ENCODE peak calls at places on chromosomes 12 and 14, in ten cellular contexts. E, B, W, U, J, T, V, H, Z and G are unnamed samples.

GRCh38 chr12:6632026-6632978 is 3.5 kb downstream of the LPAR5 start:
- DNase-seq in W (no peak), U (no peak), V (no peak), H (no peak), E (peak), J (no peak), T (no peak), Z (no peak), B (no peak), G (no peak)

GRCh38 chr12:98671459-98671858 is 26.4 kb downstream of the APAF1 start:
- DNase-seq in T (no peak), J (no peak), W (no peak), E (no peak), U (peak), H (no peak), B (no peak), Z (no peak), V (no peak), G (no peak)

GRCh38 chr14:79585845-79586244 is 625.5 kb downstream of the DIO2 start:
- DNase-seq in Z (no peak), J (no peak), W (no peak), H (peak), U (no peak), V (no peak), E (no peak), B (no peak), T (no peak), G (no peak)

GRCh38 chr12:109461846-109462766 is 15.0 kb downstream of the KCTD10 start:
- DNase-seq in U (peak), W (peak), E (peak), B (no peak), H (peak), V (no peak), J (peak), Z (peak), T (peak), G (peak)

GRCh38 chr12:58504539-58504938 is 415.8 kb downstream of the LRIG3 start:
- DNase-seq in W (no peak), E (no peak), J (no peak), T (no peak), Z (no peak), U (no peak), H (peak), V (no peak), B (no peak), G (no peak)

GRCh38 chr12:89351489-89352241 is 636 bp downstream of the DUSP6 start:
- DNase-seq in Z (peak), J (no peak), B (no peak), E (no peak), T (peak), W (peak), U (peak), V (peak), H (no peak), G (peak)

GRCh38 chr14:67457782-67458181 is 30.7 kb downstream of the TMEM229B start:
- DNase-seq in H (no peak), Z (no peak), T (no peak), E (peak), V (no peak), U (peak), B (no peak), J (no peak), W (peak), G (peak)

GRCh38 chr14:52325126-52325525 is 11.0 kb downstream of the PTGER2 start:
- DNase-seq in Z (no peak), U (no peak), H (no peak), J (no peak), E (no peak), B (no peak), W (no peak), V (no peak), T (no peak), G (no peak)

GRCh38 chr14:63174760-63175191 is 29.5 kb upstream of the RHOJ start:
- DNase-seq in E (peak), T (no peak), V (no peak), W (peak), Z (no peak), B (no peak), H (peak), J (no peak), U (peak), G (no peak)

GRCh38 chr12:55634186-55634585 is 2.5 kb upstream of the OR10P1 start:
- DNase-seq in W (no peak), H (no peak), E (no peak), Z (no peak), B (no peak), U (no peak), T (no peak), J (no peak), V (no peak), G (no peak)

GRCh38 chr12:81147286-81147919 is 69.5 kb downstream of the ACSS3 start:
- DNase-seq in T (no peak), W (no peak), B (no peak), H (no peak), J (no peak), U (no peak), Z (no peak), E (no peak), V (no peak), G (no peak)

GRCh38 chr12:4274960-4275868 is 1.7 kb downstream of the CCND2 start:
- DNase-seq in T (peak), E (peak), W (no peak), J (no peak), U (peak), V (no peak), H (peak), B (peak), Z (no peak), G (no peak)

GRCh38 chr12:94001691-94002090 is 146.7 kb upstream of the PLXNC1 start:
- DNase-seq in E (no peak), W (no peak), B (no peak), J (no peak), T (no peak), V (no peak), Z (no peak), H (no peak), U (no peak), G (no peak)

GRCh38 chr12:25328082-25328712 is 77.5 kb upstream of the KRAS start:
- DNase-seq in Z (no peak), W (no peak), E (no peak), B (no peak), T (no peak), J (no peak), U (no peak), V (no peak), H (peak), G (no peak)

GRCh38 chr12:92968201-92968813 is 39.2 kb upstream of the EEA1 start:
- DNase-seq in E (no peak), T (no peak), Z (no peak), U (no peak), J (no peak), H (peak), V (no peak), B (no peak), W (no peak), G (no peak)

DNA sequence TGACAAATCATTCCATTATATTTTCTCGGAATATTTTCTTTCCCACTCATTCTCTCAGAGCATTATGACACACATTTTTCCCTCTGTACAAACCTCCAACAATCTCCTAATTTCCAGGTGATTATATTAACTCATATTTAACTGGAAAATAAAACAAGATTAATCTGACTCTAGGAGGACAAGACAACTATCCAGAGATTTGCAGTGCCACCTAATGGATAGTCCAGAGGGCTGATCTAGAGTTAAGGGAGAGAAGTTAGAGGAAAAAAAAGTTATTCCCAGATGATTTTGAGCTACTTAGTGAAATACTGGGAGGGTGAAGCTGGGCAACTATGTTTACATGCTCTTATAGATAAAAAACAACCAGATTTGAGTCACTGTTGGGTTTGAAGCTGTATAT is 161.7 kb downstream of the ALX1 start:
- DNase-seq in E (peak), T (no peak), B (no peak), W (no peak), J (no peak), U (no peak), H (peak), V (no peak), Z (no peak), G (no peak)
- TF ChIP-seq CTCF in E (peak), T (no peak), B (peak), W (no peak), J (no peak), U (peak), H (peak), V (peak), Z (no peak), G (no peak)

DNA sequence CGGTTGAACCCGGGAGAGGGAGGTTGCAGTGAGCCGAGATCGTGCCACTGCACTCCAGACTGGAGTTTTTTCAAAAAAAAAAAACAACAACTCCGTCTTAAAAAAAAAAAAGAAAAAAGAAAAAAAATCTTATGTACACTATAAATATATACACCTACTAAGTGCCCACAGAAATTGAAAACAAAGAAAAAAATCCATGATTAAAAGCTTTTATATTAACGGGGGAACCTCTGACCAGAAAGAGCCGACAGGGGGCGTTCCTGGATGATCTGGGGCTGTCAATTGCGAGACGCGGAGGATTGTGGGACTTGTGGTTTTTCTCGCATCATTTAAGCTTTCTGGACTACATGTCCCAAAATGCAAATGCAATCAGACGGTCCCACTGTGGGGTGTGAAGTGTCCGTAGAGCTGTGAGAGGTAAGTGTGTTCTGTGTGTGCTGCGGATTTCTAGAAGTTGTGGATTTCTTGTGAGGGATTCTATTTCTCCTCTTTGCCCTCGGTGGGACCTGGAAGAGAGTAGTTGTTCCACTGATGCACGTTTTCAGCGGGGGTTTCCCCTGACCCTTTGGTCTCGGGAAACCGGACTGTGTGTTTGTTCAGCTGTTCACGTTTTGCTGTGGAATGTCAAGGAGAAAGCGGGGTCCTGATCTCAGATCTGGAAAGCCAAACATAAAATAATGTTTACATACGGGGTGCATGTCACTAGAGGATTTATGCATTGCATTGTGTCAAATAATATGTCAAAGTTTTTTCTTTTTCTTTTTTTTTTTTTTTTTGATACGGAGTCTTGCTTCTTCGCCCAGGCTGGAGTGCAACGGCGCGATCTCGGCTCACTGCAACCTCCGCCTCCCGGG is at the start of gene SIRT4:
- DNase-seq in H (peak), W (peak), E (peak), J (peak), V (peak), U (peak), Z (peak), T (peak), B (peak), G (peak)
- TF ChIP-seq CTCF in H (peak), W (peak), E (peak), J (peak), V (peak), U (peak), Z (peak), T (peak), B (peak), G (peak)

GRCh38 chr14:99750746-99751450 is 42.3 kb upstream of the EML1 start:
- DNase-seq in B (no peak), T (no peak), W (no peak), U (no peak), Z (no peak), V (no peak), H (no peak), J (no peak), E (no peak), G (no peak)

GRCh38 chr14:99751539-99752485 is 41.4 kb upstream of the EML1 start:
- DNase-seq in Z (no peak), T (no peak), J (no peak), E (no peak), B (no peak), U (no peak), V (no peak), W (no peak), H (peak), G (no peak)

GRCh38 chr14:99748529-99748928 is 44.7 kb upstream of the EML1 start:
- DNase-seq in U (no peak), Z (no peak), J (no peak), H (no peak), W (no peak), E (no peak), V (no peak), T (no peak), B (no peak), G (no peak)

GRCh38 chr14:99749142-99749541 is 44.1 kb upstream of the EML1 start:
- DNase-seq in B (no peak), T (no peak), W (no peak), E (peak), Z (no peak), J (no peak), H (no peak), U (no peak), V (no peak), G (no peak)

GRCh38 chr14:99749763-99750715 is 43.2 kb upstream of the EML1 start:
- DNase-seq in J (no peak), Z (no peak), H (no peak), B (no peak), U (no peak), W (no peak), V (no peak), T (no peak), E (no peak), G (no peak)
- TF ChIP-seq CTCF in J (no peak), Z (no peak), H (no peak), B (no peak), U (no peak), W (no peak), V (no peak), T (no peak), E (no peak), G (no peak)

DNA sequence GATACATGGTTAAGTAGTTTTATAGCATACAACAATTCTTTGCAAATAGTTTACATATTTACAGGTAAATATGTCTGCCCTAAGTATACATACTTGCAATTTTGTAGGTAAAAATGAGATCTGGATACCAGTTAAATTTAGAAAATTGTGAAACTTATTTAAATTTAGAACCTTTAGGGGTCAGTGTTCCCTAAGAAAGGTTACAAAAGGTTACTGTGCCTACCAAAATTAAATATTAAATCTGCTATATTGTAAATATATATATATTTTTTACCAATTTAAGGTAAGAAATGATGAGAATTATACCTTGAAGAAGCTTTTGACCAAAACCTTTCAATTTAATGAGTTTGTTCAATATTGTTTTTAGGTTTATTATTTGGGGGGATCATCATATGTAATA is 54.0 kb downstream of the MIPOL1 start:
- DNase-seq in T (no peak), J (no peak), V (no peak), B (no peak), W (no peak), Z (no peak), U (no peak), H (no peak), E (no peak), G (no peak)
- TF ChIP-seq CTCF in T (no peak), J (no peak), V (peak), B (peak), W (no peak), Z (no peak), U (peak), H (no peak), E (peak), G (peak)

GRCh38 chr12:61996717-61997116 is 263.5 kb upstream of the USP15 start:
- DNase-seq in T (no peak), E (no peak), U (no peak), V (no peak), J (no peak), Z (no peak), B (no peak), W (no peak), H (no peak), G (no peak)

GRCh38 chr12:61991663-61992062 is 268.5 kb upstream of the USP15 start:
- DNase-seq in J (no peak), H (no peak), W (no peak), T (no peak), E (no peak), Z (no peak), V (no peak), U (no peak), B (no peak), G (no peak)

GRCh38 chr12:61993734-61994345 is 266.4 kb upstream of the USP15 start:
- DNase-seq in V (no peak), H (peak), W (no peak), Z (no peak), T (no peak), J (no peak), U (peak), B (no peak), E (peak), G (no peak)
- TF ChIP-seq CTCF in V (peak), H (peak), W (peak), Z (no peak), T (no peak), J (peak), U (peak), B (peak), E (peak), G (peak)

GRCh38 chr12:43281563-43281962 is 270.4 kb downstream of the ADAMTS20 start:
- DNase-seq in B (no peak), H (no peak), T (no peak), J (no peak), U (peak), E (peak), Z (no peak), V (no peak), W (no peak), G (peak)

GRCh38 chr12:43284441-43284840 is 267.6 kb downstream of the ADAMTS20 start:
- DNase-seq in Z (no peak), T (no peak), E (no peak), B (no peak), J (no peak), V (no peak), U (no peak), H (peak), W (no peak), G (no peak)

GRCh38 chr12:43285248-43285647 is 266.8 kb downstream of the ADAMTS20 start:
- DNase-seq in V (no peak), T (no peak), E (no peak), W (no peak), Z (no peak), J (no peak), H (peak), U (no peak), B (no peak), G (no peak)

GRCh38 chr12:43283206-43283605 is 268.8 kb downstream of the ADAMTS20 start:
- DNase-seq in V (no peak), E (no peak), B (no peak), T (no peak), J (no peak), Z (no peak), W (no peak), H (peak), U (no peak), G (no peak)

GRCh38 chr12:43282106-43282505 is 269.9 kb downstream of the ADAMTS20 start:
- DNase-seq in E (no peak), H (peak), W (no peak), Z (no peak), J (no peak), T (no peak), B (no peak), U (peak), V (no peak), G (no peak)
- TF ChIP-seq CTCF in E (peak), H (no peak), W (no peak), Z (peak), J (peak), T (peak), B (peak), U (peak), V (peak), G (no peak)

DNA sequence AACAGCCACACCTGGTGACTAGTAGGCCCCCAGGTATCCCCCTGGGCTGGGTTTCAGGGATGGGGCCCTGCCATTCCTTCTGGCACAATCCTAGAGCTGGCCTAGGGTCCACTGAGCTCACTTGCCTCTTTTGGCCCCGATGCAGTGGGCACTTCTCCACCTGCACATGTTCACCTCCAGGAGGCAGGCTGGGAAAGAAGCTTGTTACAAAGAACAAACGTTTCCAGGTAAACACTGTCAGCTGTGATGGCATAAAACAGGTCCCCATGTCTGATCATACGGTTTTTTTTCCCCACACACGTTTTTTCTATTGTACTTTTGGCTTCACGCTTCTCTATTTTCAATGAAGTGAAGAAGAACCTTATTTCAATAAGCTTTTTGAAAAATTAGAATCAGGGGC is 15.8 kb upstream of the HVCN1 start:
- DNase-seq in J (no peak), Z (no peak), T (no peak), W (peak), U (no peak), V (peak), E (peak), B (no peak), H (no peak), G (no peak)
- TF ChIP-seq CTCF in J (no peak), Z (no peak), T (no peak), W (no peak), U (peak), V (peak), E (peak), B (peak), H (peak), G (no peak)

DNA sequence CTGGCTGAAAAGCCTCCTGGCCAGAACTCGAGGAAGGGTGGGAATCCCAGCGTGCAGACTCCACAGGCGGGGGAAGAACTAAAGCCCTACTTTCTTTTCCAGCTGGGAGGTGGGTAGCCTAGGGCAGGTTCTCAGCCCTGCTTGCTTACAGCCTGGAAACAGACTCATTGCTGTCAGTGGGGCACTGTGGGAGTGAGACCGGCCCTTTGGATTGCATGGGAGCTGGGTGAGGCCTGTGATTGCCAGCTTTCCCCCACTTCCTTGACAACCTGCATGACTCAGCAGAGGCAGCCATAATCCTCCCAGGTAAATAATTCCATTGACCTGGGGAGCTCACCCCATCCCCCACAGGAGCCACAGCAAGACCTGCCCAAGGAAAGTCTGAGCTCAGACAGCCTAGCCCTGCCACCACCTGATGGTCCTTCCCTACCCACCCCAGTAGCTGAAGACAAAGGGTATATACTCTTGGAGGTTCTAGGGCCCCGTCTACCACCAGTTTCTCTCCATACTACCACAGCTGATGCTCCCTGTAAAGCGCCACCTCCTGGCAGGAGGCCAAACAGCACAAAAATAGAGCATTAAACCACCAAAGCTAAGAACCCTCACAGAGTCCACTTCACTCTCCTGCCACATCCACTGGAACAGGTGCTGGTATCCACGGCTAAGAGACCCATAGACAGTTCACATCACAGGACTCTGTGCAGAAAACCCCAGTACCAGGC is 294.1 kb downstream of the SEC23A start:
- DNase-seq in H (no peak), E (no peak), Z (no peak), U (no peak), T (no peak), V (no peak), W (peak), J (no peak), B (no peak), G (no peak)
- TF ChIP-seq CTCF in H (no peak), E (peak), Z (no peak), U (no peak), T (no peak), V (peak), W (peak), J (no peak), B (peak), G (no peak)